ENCODE peak calls at places on chromosomes 16 and 17, in five cellular contexts. X is HCT116, T is A549, H is upper lobe of right lung, W is GM23338. J is an unnamed sample. For H3K4me1, the result is how much of the 10 kb centered on the place peaks cover.

GRCh38 chr17:82866521-82867214 is 26.8 kb upstream of the ZNF750 start:
- DNase-seq in W (no peak), X (no peak), H (no peak), T (no peak), J (no peak)

GRCh38 chr16:52117171-52117570 is 429.8 kb downstream of the TOX3 start:
- DNase-seq in T (no peak), X (no peak), H (no peak), W (peak), J (no peak)

GRCh38 chr17:3805581-3805980 is 4.6 kb upstream of the ITGAE start:
- DNase-seq in T (no peak), H (no peak), W (no peak), X (no peak), J (no peak)

GRCh38 chr17:31266042-31266441 is 31.0 kb downstream of the OMG start:
- DNase-seq in T (no peak), H (no peak), W (peak), X (no peak), J (no peak)

GRCh38 chr17:79874329-79874981 is 35.2 kb upstream of the CBX4 start:
- DNase-seq in X (peak), W (peak), T (peak), H (no peak), J (no peak)

GRCh38 chr16:88409296-88410065 is 26.7 kb downstream of the ZNF469 start:
- DNase-seq in X (no peak), H (no peak), T (no peak), W (no peak), J (no peak)

GRCh38 chr17:66644311-66644710 is 190.6 kb upstream of the CACNG5 start:
- DNase-seq in W (no peak), X (no peak), T (no peak), H (no peak), J (no peak)

GRCh38 chr17:7837375-7838290 is 3.6 kb downstream of the KDM6B start:
- DNase-seq in H (no peak), X (no peak), T (no peak), W (peak), J (no peak)

GRCh38 chr17:2405247-2405926 is 4.5 kb upstream of the MNT start:
- DNase-seq in H (no peak), W (no peak), T (no peak), X (no peak), J (peak)

GRCh38 chr16:84141143-84141670 is 3.8 kb downstream of the HSDL1 start:
- DNase-seq in X (peak), W (peak), T (peak), H (no peak), J (no peak)

GRCh38 chr17:82204831-82205719 is 7.6 kb downstream of the CCDC57 start:
- DNase-seq in H (no peak), W (no peak), T (peak), X (no peak), J (no peak)

GRCh38 chr17:14351493-14351892 is 50.6 kb downstream of the HS3ST3B1 start:
- DNase-seq in W (no peak), T (no peak), H (no peak), X (no peak), J (no peak)

GRCh38 chr16:4115209-4115940 is 867 bp downstream of the ADCY9 start:
- DNase-seq in T (peak), X (no peak), H (peak), W (peak), J (peak)

GRCh38 chr17:80676096-80676466 is 131.4 kb downstream of the RPTOR start:
- DNase-seq in X (no peak), H (no peak), T (no peak), W (no peak), J (no peak)

GRCh38 chr17:70168044-70168978 is 1.0 kb upstream of the KCNJ2 start:
- DNase-seq in H (peak), T (peak), X (no peak), W (peak), J (peak)

GRCh38 chr16:66905633-66906539 is 12.8 kb downstream of the CDH16 start:
- DNase-seq in H (no peak), X (no peak), T (no peak), W (peak), J (peak)

GRCh38 chr17:6075845-6076244 is 5.7 kb downstream of the WSCD1 start:
- DNase-seq in T (no peak), X (no peak), H (no peak), W (no peak), J (no peak)

GRCh38 chr16:81527477-81528178 is 83.0 kb downstream of the CMIP start:
- DNase-seq in T (no peak), W (no peak), H (no peak), X (no peak), J (no peak)

GRCh38 chr17:79331492-79331891 is 256.9 kb downstream of the ENGASE start:
- DNase-seq in H (no peak), T (no peak), X (no peak), W (no peak), J (no peak)

GRCh38 chr17:29584452-29585079 is 4.9 kb downstream of the GIT1 start:
- DNase-seq in W (peak), X (no peak), H (peak), T (no peak), J (no peak)

GRCh38 chr17:77235370-77236080 is 94.8 kb downstream of the SEC14L1 start:
- DNase-seq in X (no peak), W (no peak), T (no peak), H (no peak), J (peak)

GRCh38 chr16:26710475-26710874 is 356.3 kb upstream of the C16orf82 start:
- DNase-seq in H (no peak), X (no peak), W (no peak), T (no peak), J (no peak)

GRCh38 chr17:80856863-80857488 is 134.7 kb upstream of the CHMP6 start:
- DNase-seq in T (no peak), W (no peak), H (no peak), X (no peak), J (no peak)

GRCh38 chr16:27314161-27314723 is 468 bp downstream of the IL4R start:
- DNase-seq in H (peak), W (peak), T (peak), X (peak), J (peak)

GRCh38 chr17:40555296-40556190 is 9.7 kb downstream of the CCR7 start:
- DNase-seq in W (no peak), T (no peak), X (no peak), H (peak), J (peak)
- TF ChIP-seq CTCF in W (no peak), T (no peak), X (no peak), H (no peak), J (no peak)

DNA sequence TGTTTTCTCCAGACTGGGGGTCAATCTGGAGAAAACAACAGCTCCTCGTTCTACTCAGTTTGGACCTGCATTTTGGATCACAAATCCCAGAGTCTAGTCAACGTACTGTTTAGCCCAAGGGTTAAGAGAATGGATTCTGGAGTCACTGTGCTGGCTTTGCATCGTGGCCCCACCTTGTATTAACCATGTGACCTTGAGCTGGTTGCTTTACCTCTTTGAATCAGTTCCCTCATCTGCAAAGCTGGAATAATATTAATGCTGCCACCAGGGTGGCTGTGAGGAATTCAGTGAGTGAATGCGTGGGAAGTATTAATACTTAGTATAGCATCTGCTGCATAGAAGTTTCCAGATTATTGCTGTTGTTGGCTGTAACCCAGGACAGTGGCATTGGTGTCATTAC is 11.3 kb upstream of the DHRS7C start:
- DNase-seq in X (no peak), T (peak), W (no peak), H (no peak), J (no peak)
- H3K4me1 ChIP-seq in X (under half), T (under half), W (under half), H (under half), J (under half)

DNA sequence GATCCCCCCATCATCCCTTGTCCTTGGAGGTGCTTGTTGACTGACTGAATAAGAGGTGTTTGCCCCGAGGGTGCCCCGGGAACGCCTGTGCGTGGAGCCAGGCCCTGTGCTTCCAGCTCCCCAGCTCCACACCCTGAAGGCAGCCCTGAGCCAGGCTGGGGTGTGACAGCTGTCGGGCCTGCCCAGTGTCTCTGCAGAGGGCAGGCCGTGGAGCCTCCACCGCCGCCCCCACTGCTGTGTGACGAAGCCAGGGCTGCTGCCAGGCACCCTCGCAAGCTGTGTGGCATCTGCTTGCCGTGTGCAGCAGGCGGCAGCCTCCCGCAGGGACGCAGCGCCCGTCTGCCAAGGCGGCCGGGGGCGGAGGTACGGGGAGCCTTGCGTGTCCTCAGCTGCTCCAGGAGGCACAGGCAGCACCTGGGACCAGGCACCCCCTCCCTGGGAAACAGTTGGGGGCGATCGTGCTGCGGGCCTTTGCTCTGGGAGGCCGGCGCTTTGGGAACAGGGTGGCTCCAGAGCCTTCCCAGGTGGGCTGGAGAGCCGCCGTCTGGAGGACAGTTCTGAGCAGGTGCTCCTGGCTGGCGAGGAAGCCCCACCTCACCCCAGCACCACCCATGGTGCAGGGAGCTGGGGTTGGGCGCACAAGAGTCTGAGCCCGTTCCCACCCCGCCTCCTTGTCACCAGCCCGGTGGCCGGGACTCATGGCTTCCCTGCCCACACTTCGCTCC is 26.6 kb downstream of the GSE1 start:
- DNase-seq in X (no peak), W (no peak), T (no peak), H (no peak), J (peak)
- TF ChIP-seq CTCF in X (no peak), W (no peak), T (no peak), H (no peak), J (no peak)

GRCh38 chr17:58339775-58340622 is 11.4 kb upstream of the TSPOAP1 start:
- DNase-seq in T (no peak), X (no peak), W (no peak), H (peak), J (no peak)
- H3K4me1 ChIP-seq in T (under half), X (under half), W (under half), H (under half), J (under half)

GRCh38 chr17:42554250-42555121 is 1.8 kb downstream of the HSD17B1 start:
- DNase-seq in H (peak), W (peak), T (peak), X (no peak), J (peak)

GRCh38 chr17:42553866-42554249 is 1.1 kb downstream of the HSD17B1 start:
- DNase-seq in H (peak), T (no peak), X (no peak), W (no peak), J (no peak)

GRCh38 chr17:42555122-42555622 is 2.4 kb downstream of the HSD17B1 start:
- DNase-seq in X (no peak), H (no peak), W (no peak), T (no peak), J (no peak)

GRCh38 chr17:42548993-42549755 is 3.5 kb upstream of the HSD17B1 start:
- DNase-seq in T (no peak), W (no peak), H (no peak), X (no peak), J (no peak)

DNA sequence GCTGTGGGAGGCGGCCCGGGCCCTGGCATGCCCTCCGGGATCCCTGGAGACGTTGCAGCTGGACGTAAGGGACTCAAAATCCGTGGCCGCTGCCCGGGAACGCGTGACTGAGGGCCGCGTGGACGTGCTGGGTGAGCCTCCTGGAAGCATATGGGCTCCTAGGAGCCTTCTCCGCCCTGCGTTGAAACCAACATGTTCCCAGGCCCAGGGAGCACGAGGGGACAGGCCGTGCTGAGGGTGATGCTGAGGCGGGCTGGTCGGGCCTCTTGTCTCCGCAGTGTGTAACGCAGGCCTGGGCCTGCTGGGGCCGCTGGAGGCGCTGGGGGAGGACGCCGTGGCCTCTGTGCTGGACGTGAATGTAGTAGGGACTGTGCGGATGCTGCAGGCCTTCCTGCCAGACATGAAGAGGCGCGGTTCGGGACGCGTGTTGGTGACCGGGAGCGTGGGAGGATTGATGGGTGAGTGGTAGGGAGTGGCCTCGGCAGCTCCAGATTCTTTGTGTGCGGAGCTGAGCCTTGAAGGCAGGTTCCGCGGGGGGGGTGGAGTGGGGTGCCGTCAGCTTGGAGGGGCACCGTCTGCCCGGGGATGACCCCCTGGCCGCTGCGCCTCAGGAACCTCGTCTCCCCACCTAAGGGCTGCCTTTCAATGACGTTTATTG is 567 bp downstream of the HSD17B1 start:
- DNase-seq in H (peak), W (peak), X (no peak), T (no peak), J (no peak)
- TF ChIP-seq CTCF in H (no peak), W (no peak), X (no peak), T (no peak), J (no peak)

J was measured in kidney.